ENCODE peak calls at places on chromosomes 11 and 22, in nine cellular contexts. E is MM.1S; Q is ovary; Z is Karpas-422; U is H9; C is IMR-90; R is CD4-positive, CD25-positive, alpha-beta regulatory T cell; I is tibial artery; G is psoas muscle. K is an unnamed sample. For H3K9me3, the result is how much of the 10 kb centered on the place peaks cover.

GRCh38 chr11:114042234-114042633 is 17.3 kb upstream of the ZBTB16 start:
- DNase-seq in G (no peak), E (no peak), R (no peak), Z (no peak), C (no peak), U (no peak), Q (no peak), I (no peak), K (no peak)

GRCh38 chr11:113176971-113177370 is 137.4 kb upstream of the TTC12 start:
- DNase-seq in Q (no peak), E (no peak), R (no peak), U (no peak), Z (no peak), G (no peak), I (no peak), C (no peak), K (peak)

GRCh38 chr22:23095467-23096342 is 25.4 kb downstream of the GNAZ start:
- DNase-seq in Q (no peak), E (no peak), I (no peak), U (no peak), G (no peak), Z (no peak), R (no peak), C (no peak), K (no peak)

GRCh38 chr11:47433157-47433556 is 6.9 kb upstream of the PSMC3 start:
- DNase-seq in Z (no peak), R (no peak), I (no peak), U (no peak), Q (no peak), G (no peak), E (no peak), C (no peak), K (no peak)

GRCh38 chr22:42192547-42192946 is 61.9 kb upstream of the CYP2D6 start:
- DNase-seq in R (no peak), I (no peak), U (no peak), C (no peak), E (no peak), G (no peak), Q (no peak), Z (no peak), K (no peak)

GRCh38 chr11:833114-833791 is 501 bp downstream of the CD151 start:
- DNase-seq in I (no peak), E (peak), Z (peak), Q (peak), U (no peak), R (no peak), C (no peak), G (peak), K (peak)

GRCh38 chr11:706957-707816 is 1.2 kb downstream of the EPS8L2 start:
- DNase-seq in U (peak), G (no peak), C (no peak), I (peak), E (no peak), R (no peak), Q (peak), Z (no peak), K (peak)

GRCh38 chr11:44711772-44712608 is 14.8 kb upstream of the TSPAN18 start:
- DNase-seq in Q (no peak), R (no peak), G (no peak), I (no peak), C (no peak), Z (no peak), E (no peak), U (peak), K (no peak)

GRCh38 chr11:95512682-95513081 is 276.9 kb downstream of the FAM76B start:
- DNase-seq in R (no peak), Z (no peak), G (peak), I (peak), C (peak), U (no peak), E (no peak), Q (peak), K (peak)

GRCh38 chr11:64560139-64560771 is 30.8 kb upstream of the SLC22A12 start:
- DNase-seq in I (no peak), E (no peak), Z (no peak), R (no peak), Q (no peak), G (peak), U (peak), C (no peak), K (no peak)

GRCh38 chr22:45318558-45319318 is 9.0 kb downstream of the FAM118A start:
- DNase-seq in R (peak), C (peak), E (no peak), Q (peak), Z (no peak), U (no peak), G (no peak), I (no peak), K (peak)

GRCh38 chr11:114155116-114155515 is 95.6 kb downstream of the ZBTB16 start:
- DNase-seq in Z (no peak), G (peak), Q (no peak), I (peak), R (no peak), E (no peak), C (no peak), U (no peak), K (no peak)

GRCh38 chr22:11066458-11067285 is 4461.3 kb upstream of the OR11H1 start:
- DNase-seq in R (no peak), C (no peak), G (peak), Z (peak), U (no peak), I (peak), Q (no peak), E (no peak), K (no peak)

GRCh38 chr22:37740455-37741311 is 43.8 kb downstream of the TRIOBP start:
- DNase-seq in C (no peak), Q (peak), I (no peak), G (no peak), E (no peak), R (no peak), Z (no peak), U (no peak), K (peak)

GRCh38 chr11:1875093-1875785 is 16.5 kb downstream of the PRR33 start:
- DNase-seq in G (peak), Q (peak), R (no peak), U (no peak), C (no peak), Z (no peak), E (no peak), I (peak), K (no peak)

GRCh38 chr22:20244250-20244648 is 23.9 kb downstream of the RTN4R start:
- DNase-seq in U (no peak), G (no peak), Q (no peak), I (no peak), R (no peak), E (no peak), Z (no peak), C (no peak), K (no peak)

GRCh38 chr22:24982301-24983056 is 30.0 kb downstream of the KIAA1671 start:
- DNase-seq in G (no peak), R (no peak), E (no peak), I (no peak), Z (no peak), U (no peak), Q (no peak), C (no peak), K (no peak)

GRCh38 chr11:67230406-67230805 is 35.9 kb upstream of the GRK2 start:
- DNase-seq in U (no peak), G (no peak), Z (no peak), Q (no peak), R (no peak), I (no peak), C (no peak), E (no peak), K (peak)

GRCh38 chr11:113006916-113007445 is 45.8 kb downstream of the NCAM1 start:
- DNase-seq in C (no peak), I (no peak), R (no peak), U (no peak), Z (no peak), G (no peak), Q (no peak), E (no peak), K (no peak)

GRCh38 chr11:27619039-27619438 is 81.2 kb downstream of the BDNF start:
- DNase-seq in Q (no peak), I (no peak), G (no peak), Z (no peak), R (no peak), E (no peak), C (peak), U (no peak), K (no peak)

GRCh38 chr11:14179126-14179820 is 179.7 kb downstream of the RRAS2 start:
- DNase-seq in Z (no peak), C (peak), R (no peak), I (no peak), U (no peak), E (no peak), Q (no peak), G (no peak), K (no peak)

GRCh38 chr11:17600316-17601205 is 53.5 kb downstream of the OTOG start:
- DNase-seq in Z (no peak), Q (no peak), U (no peak), I (no peak), C (no peak), G (peak), R (no peak), E (no peak), K (no peak)

GRCh38 chr11:68150029-68150428 is 28.8 kb upstream of the CHKA start:
- DNase-seq in R (no peak), C (peak), G (no peak), I (no peak), Z (no peak), U (no peak), E (no peak), Q (no peak), K (peak)

GRCh38 chr22:42544686-42545085 is 9.1 kb upstream of the SERHL2 start:
- DNase-seq in G (no peak), Z (no peak), C (peak), E (no peak), I (no peak), Q (no peak), U (no peak), R (no peak), K (no peak)

GRCh38 chr22:48945621-48946458 is 881.8 kb downstream of the BRD1 start:
- DNase-seq in I (peak), G (no peak), R (no peak), Z (no peak), Q (no peak), U (peak), E (no peak), C (no peak), K (no peak)

GRCh38 chr22:21000215-21000986 is 1.5 kb downstream of the THAP7 start:
- DNase-seq in C (no peak), U (no peak), E (no peak), I (no peak), Z (no peak), Q (no peak), R (no peak), G (no peak), K (no peak)

GRCh38 chr11:62075438-62075837 is 48.4 kb upstream of the INCENP start:
- DNase-seq in G (no peak), C (no peak), Z (no peak), U (no peak), R (no peak), Q (no peak), E (no peak), I (no peak), K (no peak)

GRCh38 chr11:64357446-64357845 is 1.5 kb upstream of the RPS6KA4 start:
- DNase-seq in E (no peak), Z (no peak), C (no peak), Q (no peak), R (no peak), G (no peak), U (no peak), I (no peak), K (no peak)

GRCh38 chr22:18116634-18117033 is 6.0 kb downstream of the TUBA8 start:
- DNase-seq in I (no peak), Z (no peak), R (no peak), E (no peak), Q (no peak), C (no peak), U (no peak), G (peak), K (no peak)

GRCh38 chr22:42873361-42873760 is 16.3 kb upstream of the ARFGAP3 start:
- DNase-seq in Q (no peak), E (no peak), U (no peak), Z (no peak), R (no peak), C (no peak), G (no peak), I (no peak), K (peak)

GRCh38 chr11:67409261-67409666 is 5.4 kb downstream of the TBC1D10C start:
- DNase-seq in C (no peak), U (no peak), E (peak), Z (peak), R (peak), G (no peak), Q (no peak), I (no peak), K (no peak)

GRCh38 chr11:71364176-71364671 is 84.0 kb downstream of the DHCR7 start:
- DNase-seq in Z (no peak), Q (peak), G (no peak), U (no peak), R (no peak), C (no peak), E (no peak), I (no peak), K (no peak)

DNA sequence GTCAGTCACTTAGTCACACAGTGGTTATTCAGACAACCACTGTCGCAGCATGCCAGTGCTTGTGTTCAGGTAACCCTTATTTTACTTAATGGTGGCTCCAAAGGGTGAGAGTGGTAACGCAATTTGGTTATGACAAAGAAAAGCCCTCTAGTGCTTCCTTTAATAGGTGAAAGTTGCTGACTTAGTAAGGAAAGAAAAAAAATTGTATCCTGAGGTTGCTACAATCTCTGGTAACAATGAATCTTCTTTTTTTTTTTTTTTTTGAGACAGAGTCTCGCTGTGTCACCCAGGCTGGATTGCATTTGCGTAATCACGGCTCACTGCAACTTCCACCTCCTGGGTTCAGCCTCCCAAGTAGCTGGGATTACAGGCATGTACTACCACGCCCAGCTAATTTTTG is 64.5 kb downstream of the C11orf91 start:
- DNase-seq in Z (no peak), G (no peak), I (no peak), E (no peak), R (no peak), Q (no peak), U (no peak), C (no peak), K (peak)
- H3K9me3 ChIP-seq in Z (under half), G (under half), I (under half), E (under half), R (under half), Q (under half), U (under half), C (under half), K (under half)

GRCh38 chr11:98589975-98590374 is 430.8 kb upstream of the CNTN5 start:
- DNase-seq in I (no peak), E (no peak), Q (no peak), R (no peak), G (no peak), C (no peak), Z (no peak), U (no peak), K (no peak)
- H3K9me3 ChIP-seq in I (under half), E (under half), Q (under half), R (under half), G (under half), C (under half), Z (half or more), U (under half), K (under half)

GRCh38 chr11:12770435-12770834 is 96.2 kb downstream of the TEAD1 start:
- DNase-seq in Z (no peak), E (no peak), U (no peak), Q (no peak), G (no peak), I (no peak), C (no peak), R (no peak), K (no peak)

GRCh38 chr11:12768731-12769673 is 94.8 kb downstream of the TEAD1 start:
- DNase-seq in Q (no peak), E (no peak), C (no peak), I (no peak), U (no peak), R (no peak), Z (no peak), G (peak), K (no peak)

GRCh38 chr11:12771875-12772274 is 97.7 kb downstream of the TEAD1 start:
- DNase-seq in C (peak), I (no peak), R (no peak), G (no peak), Q (no peak), U (no peak), E (no peak), Z (no peak), K (peak)

GRCh38 chr11:12770966-12771597 is 96.9 kb downstream of the TEAD1 start:
- DNase-seq in G (no peak), Q (no peak), C (no peak), I (no peak), Z (no peak), E (no peak), R (no peak), U (no peak), K (peak)

DNA sequence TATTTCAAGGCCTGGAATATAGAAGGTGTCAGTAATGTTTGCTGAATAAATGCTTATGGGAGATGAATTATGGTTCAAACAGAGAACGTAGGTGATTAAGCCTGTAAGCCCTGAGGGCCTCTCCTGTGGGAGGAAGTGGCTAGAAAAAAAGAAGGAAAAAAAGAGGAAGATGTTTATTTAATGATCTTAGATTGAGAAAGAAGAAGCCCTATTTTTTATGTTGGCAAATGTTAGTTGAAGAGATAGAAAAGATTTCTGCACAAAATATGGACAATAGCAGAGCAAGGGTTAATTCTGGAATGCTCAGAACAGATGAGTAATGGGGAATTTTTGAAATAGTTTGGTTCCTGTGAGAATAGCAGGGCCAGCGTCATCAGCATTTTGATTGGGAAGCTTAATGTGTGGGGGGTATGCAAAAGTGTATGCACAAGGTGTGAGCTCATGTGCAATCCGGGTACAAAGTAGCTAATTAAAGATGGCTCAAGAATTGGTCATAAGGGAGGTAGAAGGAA is 95.7 kb downstream of the TEAD1 start:
- DNase-seq in E (no peak), U (no peak), C (peak), I (no peak), G (no peak), R (no peak), Q (no peak), Z (no peak), K (peak)
- H3K9me3 ChIP-seq in E (under half), U (under half), C (under half), I (under half), G (under half), R (under half), Q (under half), Z (under half), K (under half)

DNA sequence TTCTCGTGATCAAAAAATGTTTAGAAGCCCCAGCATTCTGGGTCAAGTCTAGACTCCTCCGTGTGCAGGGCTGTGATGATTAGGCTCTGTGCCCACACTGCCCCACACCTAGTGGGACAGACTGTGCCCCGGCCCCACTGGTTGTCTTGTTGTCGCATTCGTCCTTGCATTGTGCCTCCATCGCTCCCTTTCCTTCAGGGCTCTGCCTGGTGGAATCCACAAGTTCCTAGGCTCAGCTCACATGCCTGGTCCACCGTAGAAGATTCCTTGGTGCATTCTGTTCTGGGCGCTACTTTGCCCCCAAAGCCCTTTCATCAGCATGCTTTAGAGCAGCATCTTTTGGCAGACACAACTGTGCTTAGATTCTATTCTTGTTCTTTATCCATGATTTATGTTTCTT is 23.5 kb upstream of the THY1 start:
- DNase-seq in U (no peak), G (no peak), Q (no peak), C (no peak), Z (no peak), R (no peak), I (no peak), E (no peak), K (no peak)
- H3K9me3 ChIP-seq in U (under half), G (under half), Q (under half), C (under half), Z (under half), R (under half), I (under half), E (under half), K (under half)

GRCh38 chr11:130677486-130678153 is 229.2 kb downstream of the ADAMTS15 start:
- DNase-seq in R (no peak), Q (no peak), C (peak), E (no peak), U (peak), Z (no peak), I (no peak), G (no peak), K (peak)
- H3K9me3 ChIP-seq in R (under half), Q (under half), C (under half), E (under half), U (under half), Z (under half), I (under half), G (under half), K (under half)

GRCh38 chr11:134387501-134387900 is 24.5 kb downstream of the B3GAT1 start:
- DNase-seq in I (no peak), C (no peak), E (no peak), Z (no peak), G (no peak), R (no peak), Q (no peak), U (no peak), K (no peak)
- H3K9me3 ChIP-seq in I (under half), C (under half), E (under half), Z (under half), G (under half), R (under half), Q (under half), U (under half), K (under half)

GRCh38 chr22:47544696-47545095 is 782.2 kb downstream of the TBC1D22A start:
- DNase-seq in G (no peak), Q (no peak), I (no peak), C (no peak), R (no peak), Z (no peak), E (no peak), U (no peak), K (no peak)
- H3K9me3 ChIP-seq in G (under half), Q (under half), I (under half), C (under half), R (under half), Z (under half), E (under half), U (half or more), K (half or more)

GRCh38 chr11:4064278-4064955 is 30.2 kb upstream of the RRM1 start:
- DNase-seq in I (no peak), U (no peak), R (no peak), G (no peak), C (no peak), Z (no peak), E (no peak), Q (no peak), K (no peak)

GRCh38 chr11:4060182-4060923 is 34.2 kb upstream of the RRM1 start:
- DNase-seq in Q (no peak), E (no peak), U (no peak), Z (no peak), G (no peak), I (no peak), C (no peak), R (no peak), K (no peak)

GRCh38 chr11:4063348-4063747 is 31.3 kb upstream of the RRM1 start:
- DNase-seq in Q (no peak), I (no peak), R (no peak), U (no peak), E (no peak), C (peak), Z (no peak), G (no peak), K (no peak)

GRCh38 chr11:4059424-4059823 is 35.2 kb upstream of the RRM1 start:
- DNase-seq in Z (no peak), I (no peak), R (no peak), G (no peak), E (no peak), U (no peak), C (no peak), Q (no peak), K (peak)

DNA sequence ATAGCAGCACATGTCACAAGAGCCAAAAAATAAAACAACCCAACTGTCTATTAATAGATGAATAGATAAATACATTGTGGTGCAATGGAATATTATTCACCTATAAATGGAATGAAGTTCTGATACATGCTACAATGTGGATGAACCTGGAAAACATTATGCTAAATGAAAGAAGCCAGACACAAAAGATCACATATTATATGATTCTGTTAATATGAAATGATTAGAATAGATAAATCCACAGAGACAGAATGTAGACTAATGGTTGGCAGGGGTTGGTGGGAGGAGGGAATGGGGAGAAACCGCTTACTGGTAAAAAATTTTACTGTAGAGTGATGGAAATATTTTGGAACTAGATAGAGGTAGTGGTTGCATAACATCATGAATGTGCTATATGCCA is 32.9 kb upstream of the RRM1 start:
- DNase-seq in U (no peak), G (no peak), I (no peak), Q (no peak), C (no peak), R (no peak), Z (no peak), E (no peak), K (no peak)
- H3K9me3 ChIP-seq in U (under half), G (under half), I (under half), Q (under half), C (under half), R (under half), Z (under half), E (under half), K (under half)

GRCh38 chr11:29075726-29076125 is 941.1 kb downstream of the KCNA4 start:
- DNase-seq in E (no peak), Q (no peak), G (no peak), Z (no peak), R (no peak), C (no peak), I (no peak), U (no peak), K (no peak)
- H3K9me3 ChIP-seq in E (under half), Q (under half), G (under half), Z (under half), R (under half), C (under half), I (under half), U (under half), K (under half)